ENCODE peak calls at places on chromosome X, in eight cellular contexts. H is astrocyte of the spinal cord; V is body of pancreas; K is hepatocyte; Z is CD8-positive, alpha-beta T cell; W is BE2C; D is AG09309; Q is HCT116. F is an unnamed sample.

GRCh38 chrX:70434914-70435586 is 9.6 kb upstream of the DLG3 start:
- DNase-seq in H (peak; percentile 23), V (no peak), K (no peak), Z (no peak), W (no peak), D (no peak), Q (no peak), F (no peak)

GRCh38 chrX:22395372-22395771 is 122.7 kb downstream of the CBLL2 start:
- DNase-seq in H (peak; percentile 49), V (no peak), K (no peak), Z (no peak), W (no peak), D (no peak), Q (no peak), F (no peak)

GRCh38 chrX:155056877-155057792 is 13.8 kb downstream of the CMC4 start:
- DNase-seq in H (peak; percentile 72), V (peak; percentile 68), K (peak; percentile 66), Z (peak; percentile 40), W (peak; percentile 56), D (peak; percentile 7), Q (peak; percentile 51), F (peak; percentile 42)

GRCh38 chrX:20252392-20253231 is 14.1 kb downstream of the RPS6KA3 start:
- DNase-seq in H (peak; percentile 44), V (peak; percentile 66), K (peak; percentile 28), Z (peak; percentile 71), W (peak; percentile 41), D (no peak), Q (peak; percentile 26), F (no peak)

GRCh38 chrX:119880552-119881437 is 9.2 kb downstream of the NDUFA1 start:
- DNase-seq in H (peak; percentile 51), V (peak; percentile 13), K (peak; percentile 57), Z (peak; percentile 23), W (peak; percentile 36), D (peak; percentile 14), Q (peak; percentile 23), F (peak; percentile 30)

GRCh38 chrX:44872319-44872816 is 620 bp upstream of the KDM6A start:
- DNase-seq in H (no peak), V (peak; percentile 45), K (peak; percentile 62), Z (peak; percentile 25), W (peak; percentile 35), D (no peak), Q (no peak), F (no peak)

GRCh38 chrX:19760345-19760744 is 127.1 kb downstream of the SH3KBP1 start:
- DNase-seq in H (no peak), V (no peak), K (no peak), Z (no peak), W (no peak), D (no peak), Q (no peak), F (no peak)

GRCh38 chrX:15946783-15947550 is 92.4 kb upstream of the AP1S2 start:
- DNase-seq in H (peak; percentile 84), V (no peak), K (peak; percentile 25), Z (no peak), W (no peak), D (peak; percentile 59), Q (no peak), F (peak; percentile 54)

GRCh38 chrX:63680423-63680822 is 104.6 kb downstream of the ARHGEF9 start:
- DNase-seq in H (no peak), V (no peak), K (no peak), Z (no peak), W (no peak), D (no peak), Q (no peak), F (no peak)

GRCh38 chrX:85859426-85859825 is 187.9 kb downstream of the CHM start:
- DNase-seq in H (no peak), V (no peak), K (no peak), Z (no peak), W (no peak), D (no peak), Q (no peak), F (no peak)

GRCh38 chrX:8272846-8273245 is 101.8 kb upstream of the VCX2 start:
- DNase-seq in H (no peak), V (no peak), K (no peak), Z (no peak), W (no peak), D (no peak), Q (no peak), F (no peak)

GRCh38 chrX:138914751-138915150 is 203.2 kb upstream of the FGF13 start:
- DNase-seq in H (no peak), V (no peak), K (no peak), Z (no peak), W (no peak), D (no peak), Q (no peak), F (no peak)

GRCh38 chrX:77693594-77693993 is 92.4 kb downstream of the ATRX start:
- DNase-seq in H (no peak), V (no peak), K (no peak), Z (no peak), W (no peak), D (no peak), Q (no peak), F (no peak)

GRCh38 chrX:151386838-151387459 is 10.1 kb upstream of the VMA21 start:
- DNase-seq in H (no peak), V (no peak), K (peak; percentile 25), Z (no peak), W (no peak), D (no peak), Q (no peak), F (no peak)

GRCh38 chrX:112512509-112512908 is 167.2 kb downstream of the LHFPL1 start:
- DNase-seq in H (no peak), V (no peak), K (no peak), Z (no peak), W (peak; percentile 11), D (no peak), Q (peak; percentile 0), F (no peak)

GRCh38 chrX:34559325-34559724 is 97.8 kb downstream of the TMEM47 start:
- DNase-seq in H (peak; percentile 7), V (no peak), K (peak; percentile 6), Z (no peak), W (no peak), D (no peak), Q (no peak), F (peak; percentile 60)

GRCh38 chrX:57906790-57907189 is 3.5 kb downstream of the ZXDA start:
- DNase-seq in H (peak; percentile 60), V (no peak), K (no peak), Z (no peak), W (no peak), D (peak; percentile 21), Q (no peak), F (no peak)
- H3K4me3 ChIP-seq in H (no peak overlapping the region), V (no peak overlapping the region), K (no peak overlapping the region), Z (no peak overlapping the region), W (no peak overlapping the region), D (no peak overlapping the region), Q (no peak overlapping the region), F (peak overlapping the region; percentile 14)

GRCh38 chrX:105314468-105314867 is 94.0 kb upstream of the TEX13A start:
- DNase-seq in H (peak; percentile 34), V (no peak), K (no peak), Z (no peak), W (no peak), D (no peak), Q (no peak), F (no peak)
- H3K4me3 ChIP-seq in H (no peak overlapping the region), V (no peak overlapping the region), K (no peak overlapping the region), Z (no peak overlapping the region), W (no peak overlapping the region), D (no peak overlapping the region), Q (no peak overlapping the region), F (no peak overlapping the region)

GRCh38 chrX:54633641-54634040 is 103.6 kb downstream of the GNL3L start:
- DNase-seq in H (peak; percentile 42), V (no peak), K (no peak), Z (no peak), W (no peak), D (no peak), Q (no peak), F (no peak)
- H3K4me3 ChIP-seq in H (no peak overlapping the region), V (no peak overlapping the region), K (no peak overlapping the region), Z (no peak overlapping the region), W (no peak overlapping the region), D (no peak overlapping the region), Q (no peak overlapping the region), F (no peak overlapping the region)

GRCh38 chrX:103310592-103311400 is at the start of gene BEX2:
- DNase-seq in H (peak; percentile 15), V (peak; percentile 88), K (peak; percentile 90), Z (peak; percentile 82), W (peak; percentile 80), D (no peak), Q (peak; percentile 40), F (no peak)
- H3K4me3 ChIP-seq in H (peak within 1 kb of the TSS; percentile 45), V (peak within 1 kb of the TSS; percentile 43), K (peak within 1 kb of the TSS; percentile 58), Z (peak within 1 kb of the TSS; percentile 84), W (peak within 1 kb of the TSS; percentile 71), D (peak within 1 kb of the TSS; percentile 34), Q (peak within 1 kb of the TSS; percentile 57), F (peak within 1 kb of the TSS; percentile 30)

GRCh38 chrX:49039598-49040375 is 3.4 kb downstream of the TFE3 start:
- DNase-seq in H (peak; percentile 95), V (peak; percentile 63), K (peak; percentile 93), Z (peak; percentile 29), W (peak; percentile 80), D (peak; percentile 70), Q (peak; percentile 75), F (peak; percentile 63)
- H3K4me3 ChIP-seq in H (peak overlapping the region; percentile 68), V (no peak overlapping the region), K (no peak overlapping the region), Z (no peak overlapping the region), W (peak overlapping the region; percentile 16), D (peak overlapping the region; percentile 43), Q (peak overlapping the region; percentile 29), F (peak overlapping the region; percentile 71)

GRCh38 chrX:115332832-115333231 is 43.3 kb downstream of the LUZP4 start:
- DNase-seq in H (no peak), V (no peak), K (no peak), Z (no peak), W (no peak), D (no peak), Q (no peak), F (no peak)

GRCh38 chrX:115333446-115333845 is 43.9 kb downstream of the LUZP4 start:
- DNase-seq in H (no peak), V (no peak), K (no peak), Z (no peak), W (no peak), D (no peak), Q (no peak), F (no peak)

DNA sequence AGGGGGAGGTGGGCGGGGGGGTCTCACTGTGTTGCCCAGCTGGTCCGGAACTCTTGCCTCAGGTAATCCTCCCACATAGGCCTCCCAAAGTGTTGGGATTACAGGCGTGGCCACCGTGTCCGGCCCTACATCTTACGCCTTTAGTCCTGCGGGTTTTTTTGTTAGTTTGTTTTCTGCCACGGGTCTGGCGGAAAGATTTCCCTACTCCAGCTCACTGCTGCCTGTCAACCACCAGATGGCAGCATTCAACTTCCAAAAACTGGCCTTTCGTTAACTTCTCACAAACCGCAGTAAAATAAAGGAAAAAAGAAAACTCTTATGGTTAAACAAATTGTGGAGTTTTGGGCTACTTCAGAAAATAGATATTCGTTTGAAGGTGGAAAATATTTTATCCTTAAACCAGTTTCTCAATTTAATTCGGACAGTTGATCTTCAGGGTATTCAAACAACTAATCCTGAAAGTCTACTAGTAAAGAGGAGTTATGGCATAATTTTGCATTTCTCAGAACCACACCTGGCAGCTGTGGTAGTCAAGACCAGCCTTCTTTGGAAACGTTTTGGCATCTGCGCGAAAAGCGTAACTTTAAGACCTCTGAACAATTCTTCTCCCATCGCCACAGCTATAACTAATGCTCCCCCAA is 41.1 kb downstream of the LUZP4 start:
- DNase-seq in H (peak; percentile 70), V (peak; percentile 23), K (peak; percentile 83), Z (no peak), W (peak; percentile 24), D (peak; percentile 46), Q (peak; percentile 44), F (no peak)
- H3K4me3 ChIP-seq in H (peak overlapping the region; percentile 10), V (no peak overlapping the region), K (no peak overlapping the region), Z (no peak overlapping the region), W (peak overlapping the region; percentile 36), D (no peak overlapping the region), Q (no peak overlapping the region), F (no peak overlapping the region)

F was measured in HFF-Myc.